ENCODE peak calls at places on chromosomes 2 and 18, in seven cellular contexts. F, S, Y, L, H, R and K are unnamed samples.

GRCh38 chr2:214497489-214497888 is 86.6 kb downstream of the VWC2L start:
- DNase-seq in F (no peak), S (no peak), Y (no peak), L (peak; percentile 77), H (no peak), R (peak; percentile 35), K (peak; percentile 7)

GRCh38 chr2:15919716-15920444 is 20.5 kb upstream of the MYCN start:
- DNase-seq in F (no peak), S (no peak), Y (no peak), L (no peak), H (no peak), R (no peak), K (no peak)

GRCh38 chr2:3162442-3163077 is 215.1 kb downstream of the EIPR1 start:
- DNase-seq in F (no peak), S (no peak), Y (no peak), L (no peak), H (no peak), R (no peak), K (no peak)

GRCh38 chr2:182522428-182522896 is 95.6 kb upstream of the PDE1A start:
- DNase-seq in F (no peak), S (no peak), Y (no peak), L (no peak), H (no peak), R (no peak), K (no peak)

GRCh38 chr2:20593072-20594034 is 57.5 kb downstream of the HS1BP3 start:
- DNase-seq in F (no peak), S (peak; percentile 68), Y (peak; percentile 98), L (peak; percentile 93), H (peak; percentile 95), R (peak; percentile 87), K (peak; percentile 89)

GRCh38 chr18:45997689-45998088 is 30.6 kb upstream of the EPG5 start:
- DNase-seq in F (no peak), S (no peak), Y (no peak), L (no peak), H (no peak), R (no peak), K (no peak)

GRCh38 chr2:121205321-121205942 is 79.6 kb downstream of the TFCP2L1 start:
- DNase-seq in F (no peak), S (no peak), Y (no peak), L (no peak), H (no peak), R (no peak), K (peak; percentile 52)

GRCh38 chr2:430280-431040 is 142.6 kb upstream of the ALKAL2 start:
- DNase-seq in F (no peak), S (no peak), Y (no peak), L (no peak), H (no peak), R (no peak), K (no peak)

GRCh38 chr18:79614211-79615028 is 65.2 kb upstream of the CTDP1 start:
- DNase-seq in F (no peak), S (peak; percentile 4), Y (no peak), L (no peak), H (peak; percentile 60), R (peak; percentile 11), K (no peak)

GRCh38 chr18:2587788-2588187 is 16.4 kb downstream of the NDC80 start:
- DNase-seq in F (no peak), S (no peak), Y (no peak), L (no peak), H (no peak), R (no peak), K (no peak)

GRCh38 chr2:148534416-148535205 is 109.9 kb upstream of the EPC2 start:
- DNase-seq in F (peak; percentile 68), S (peak; percentile 68), Y (peak; percentile 48), L (no peak), H (no peak), R (peak; percentile 39), K (peak; percentile 24)

GRCh38 chr18:76373297-76373696 is 121.7 kb downstream of the ZNF516 start:
- DNase-seq in F (no peak), S (no peak), Y (no peak), L (no peak), H (no peak), R (no peak), K (no peak)

GRCh38 chr2:185456517-185456916 is 282.1 kb upstream of the FSIP2 start:
- DNase-seq in F (no peak), S (no peak), Y (peak; percentile 25), L (no peak), H (no peak), R (no peak), K (no peak)

GRCh38 chr2:54329482-54330225 is 73.6 kb upstream of the TSPYL6 start:
- DNase-seq in F (no peak), S (no peak), Y (no peak), L (peak; percentile 22), H (no peak), R (no peak), K (no peak)

GRCh38 chr2:207251573-207252192 is 85.9 kb upstream of the KLF7 start:
- DNase-seq in F (no peak), S (no peak), Y (no peak), L (peak; percentile 61), H (no peak), R (no peak), K (no peak)

GRCh38 chr2:118266086-118266485 is 177.8 kb downstream of the INSIG2 start:
- DNase-seq in F (no peak), S (no peak), Y (no peak), L (no peak), H (no peak), R (no peak), K (no peak)

GRCh38 chr18:72555983-72556382 is 11.8 kb upstream of the CBLN2 start:
- DNase-seq in F (no peak), S (no peak), Y (no peak), L (no peak), H (no peak), R (no peak), K (no peak)

GRCh38 chr2:112714836-112715631 is 5.8 kb upstream of the NT5DC4 start:
- DNase-seq in F (peak; percentile 46), S (no peak), Y (no peak), L (peak; percentile 61), H (no peak), R (no peak), K (no peak)

GRCh38 chr2:135904590-135904989 is 28.3 kb upstream of the MCM6 start:
- DNase-seq in F (no peak), S (no peak), Y (peak; percentile 39), L (peak; percentile 64), H (no peak), R (no peak), K (peak; percentile 52)

GRCh38 chr2:113842919-113843736 is 46.8 kb upstream of the ACTR3 start:
- DNase-seq in F (no peak), S (no peak), Y (peak; percentile 61), L (peak; percentile 63), H (no peak), R (no peak), K (peak; percentile 35)

GRCh38 chr2:33417093-33417492 is 59.4 kb upstream of the RASGRP3 start:
- DNase-seq in F (no peak), S (no peak), Y (no peak), L (no peak), H (no peak), R (no peak), K (no peak)

GRCh38 chr2:222298311-222299150 is at the start of gene PAX3:
- DNase-seq in F (peak; percentile 56), S (no peak), Y (no peak), L (no peak), H (no peak), R (no peak), K (no peak)

GRCh38 chr2:222296911-222297599 is 1.7 kb downstream of the PAX3 start:
- DNase-seq in F (no peak), S (no peak), Y (no peak), L (no peak), H (peak; percentile 70), R (no peak), K (no peak)

GRCh38 chr2:222298000-222298310 is 843 bp downstream of the PAX3 start:
- DNase-seq in F (no peak), S (no peak), Y (no peak), L (no peak), H (no peak), R (no peak), K (no peak)

GRCh38 chr2:222296311-222296736 is 2.5 kb downstream of the PAX3 start:
- DNase-seq in F (no peak), S (no peak), Y (no peak), L (no peak), H (no peak), R (no peak), K (no peak)

DNA sequence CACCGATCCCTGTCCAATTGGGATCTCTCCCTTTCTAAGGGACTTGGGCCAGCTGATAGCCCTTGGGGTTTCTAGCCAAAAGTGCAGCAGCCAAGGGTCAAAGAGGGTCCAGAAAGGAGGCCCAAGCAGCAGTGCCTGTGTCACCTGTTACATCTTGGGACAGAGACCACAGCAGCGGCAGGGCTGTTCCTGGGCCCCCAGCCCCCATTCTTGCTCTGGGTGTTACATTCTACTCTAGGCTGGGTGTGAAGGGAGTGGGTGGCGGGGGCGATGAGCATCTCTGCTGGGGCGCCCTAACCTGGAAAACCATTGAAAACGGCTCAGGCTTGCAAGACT is 1.2 kb downstream of the PAX3 start:
- DNase-seq in F (no peak), S (no peak), Y (no peak), L (no peak), H (no peak), R (no peak), K (no peak)
- H3K27ac ChIP-seq in F (no peak overlapping the region), S (no peak overlapping the region), Y (no peak overlapping the region), L (no peak overlapping the region), H (no peak overlapping the region), R (no peak overlapping the region), K (no peak overlapping the region)

GRCh38 chr2:174121612-174122011 is 126.7 kb downstream of the OLA1 start:
- DNase-seq in F (no peak), S (no peak), Y (no peak), L (no peak), H (no peak), R (no peak), K (no peak)
- H3K27ac ChIP-seq in F (no peak overlapping the region), S (no peak overlapping the region), Y (no peak overlapping the region), L (no peak overlapping the region), H (no peak overlapping the region), R (no peak overlapping the region), K (no peak overlapping the region)

GRCh38 chr2:58448845-58449244 is 207.7 kb upstream of the FANCL start:
- DNase-seq in F (no peak), S (no peak), Y (no peak), L (no peak), H (no peak), R (no peak), K (no peak)
- H3K27ac ChIP-seq in F (no peak overlapping the region), S (no peak overlapping the region), Y (no peak overlapping the region), L (no peak overlapping the region), H (no peak overlapping the region), R (no peak overlapping the region), K (no peak overlapping the region)

GRCh38 chr18:31857516-31858106 is 85.3 kb downstream of the TRAPPC8 start:
- DNase-seq in F (no peak), S (no peak), Y (no peak), L (no peak), H (no peak), R (no peak), K (no peak)
- H3K27ac ChIP-seq in F (no peak overlapping the region), S (no peak overlapping the region), Y (no peak overlapping the region), L (no peak overlapping the region), H (no peak overlapping the region), R (no peak overlapping the region), K (no peak overlapping the region)